ENCODE peak calls at places on chromosomes 2 and 18, in eight cellular contexts. S is HAP-1, T is spleen, Q is lower lobe of right lung, V is prostate gland, F is left ventricle myocardium inferior, L is neural progenitor cell, P is mucosa of descending colon. U is an unnamed sample.

GRCh38 chr18:67133669-67134068 is 382.9 kb downstream of the DSEL start:
- DNase-seq in S (no peak), L (no peak), F (no peak), Q (no peak), V (no peak), T (no peak), P (no peak), U (no peak)

GRCh38 chr2:238939074-238939473 is 91.2 kb downstream of the TWIST2 start:
- DNase-seq in P (no peak), F (peak; percentile 36), V (no peak), S (no peak), Q (no peak), T (peak; percentile 45), L (no peak), U (no peak)

GRCh38 chr2:27776696-27777095 is 5.2 kb downstream of the MRPL33 start:
- DNase-seq in T (no peak), Q (no peak), S (no peak), P (no peak), V (no peak), F (no peak), L (no peak), U (no peak)

GRCh38 chr2:228613133-228613532 is 431.6 kb upstream of the SPHKAP start:
- DNase-seq in P (no peak), Q (no peak), L (no peak), F (no peak), S (no peak), T (no peak), V (no peak), U (no peak)

GRCh38 chr2:127160676-127161075 is 53.7 kb upstream of the BIN1 start:
- DNase-seq in F (no peak), S (no peak), P (no peak), Q (no peak), T (no peak), V (no peak), L (no peak), U (no peak)

GRCh38 chr2:18626958-18627650 is 37.7 kb upstream of the NT5C1B start:
- DNase-seq in Q (no peak), T (no peak), P (no peak), S (no peak), L (no peak), V (no peak), F (no peak), U (no peak)

GRCh38 chr18:42281851-42282250 is 326.8 kb downstream of the PIK3C3 start:
- DNase-seq in P (no peak), Q (no peak), V (no peak), L (no peak), F (no peak), T (no peak), S (no peak), U (no peak)

GRCh38 chr18:75269140-75269676 is 58.6 kb downstream of the TSHZ1 start:
- DNase-seq in P (no peak), V (no peak), S (no peak), Q (no peak), F (no peak), T (no peak), L (no peak), U (no peak)

GRCh38 chr18:53795061-53795460 is 429.4 kb downstream of the MBD2 start:
- DNase-seq in Q (no peak), P (no peak), T (no peak), V (no peak), F (no peak), L (no peak), S (no peak), U (no peak)

GRCh38 chr2:30514134-30514860 is 67.3 kb downstream of the LCLAT1 start:
- DNase-seq in Q (no peak), T (no peak), L (no peak), V (no peak), P (no peak), S (peak; percentile 27), F (peak; percentile 38), U (no peak)

GRCh38 chr2:222656544-222657446 is 903 bp upstream of the FARSB start:
- DNase-seq in S (peak; percentile 11), F (no peak), T (no peak), P (no peak), L (peak; percentile 18), Q (no peak), V (no peak), U (no peak)

GRCh38 chr2:187169864-187170263 is 278.2 kb downstream of the CALCRL start:
- DNase-seq in V (no peak), F (no peak), P (no peak), T (no peak), L (no peak), Q (no peak), S (no peak), U (no peak)

GRCh38 chr2:85437488-85438290 is 19.2 kb downstream of the SH2D6 start:
- DNase-seq in L (peak; percentile 70), V (peak; percentile 78), S (peak; percentile 86), Q (peak; percentile 92), T (peak; percentile 97), F (peak; percentile 93), P (peak; percentile 81), U (no peak)

GRCh38 chr18:24231773-24232735 is 93.2 kb downstream of the CABYR start:
- DNase-seq in F (no peak), V (peak; percentile 37), Q (no peak), P (no peak), L (no peak), S (no peak), T (no peak), U (no peak)

GRCh38 chr2:74045454-74045853 is 60.7 kb downstream of the TET3 start:
- DNase-seq in F (no peak), P (no peak), T (no peak), Q (no peak), V (no peak), L (no peak), S (no peak), U (no peak)

DNA sequence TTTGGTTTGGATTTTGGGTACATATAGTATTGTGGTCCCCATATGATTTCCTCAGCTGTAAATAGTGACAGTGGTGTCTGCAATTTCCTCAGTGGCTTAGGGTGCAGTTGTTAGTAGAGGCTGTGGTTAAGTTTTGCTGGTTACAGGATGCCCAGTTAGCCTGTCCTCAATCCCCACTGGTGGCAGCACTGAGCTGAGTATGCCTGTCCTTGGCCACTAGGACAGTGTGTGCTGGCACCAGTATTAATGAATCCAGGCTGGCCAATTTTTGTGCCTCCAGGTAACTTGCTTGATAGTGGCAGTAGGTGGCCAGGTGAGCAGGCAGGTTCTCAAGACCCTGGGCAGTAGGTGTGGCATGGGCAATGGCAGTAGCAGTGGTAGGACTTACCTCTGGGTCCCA is 973.1 kb downstream of the TMEM182 start:
- DNase-seq in V (no peak), L (no peak), P (no peak), S (no peak), T (no peak), Q (no peak), F (no peak), U (no peak)
- H3K9me3 ChIP-seq in V (no peaks in the 10 kb centered on the region), L (no peaks in the 10 kb centered on the region), P (peaks cover 13% of the 10 kb centered on the region), S (no peaks in the 10 kb centered on the region), T (peaks cover 58% of the 10 kb centered on the region), Q (peaks cover 10% of the 10 kb centered on the region), F (peaks cover 64% of the 10 kb centered on the region), U (no peaks in the 10 kb centered on the region)

GRCh38 chr2:190136259-190136658 is 73.7 kb upstream of the MSTN start:
- DNase-seq in P (peak; percentile 46), V (no peak), Q (no peak), S (no peak), L (no peak), F (no peak), T (no peak), U (no peak)

GRCh38 chr2:190139371-190139770 is 76.8 kb upstream of the MSTN start:
- DNase-seq in P (no peak), F (no peak), Q (no peak), S (no peak), V (no peak), L (no peak), T (no peak), U (no peak)

GRCh38 chr2:190138032-190138431 is 75.5 kb upstream of the MSTN start:
- DNase-seq in Q (no peak), P (no peak), F (no peak), V (no peak), T (no peak), S (no peak), L (no peak), U (no peak)

GRCh38 chr2:190136825-190137224 is 74.3 kb upstream of the MSTN start:
- DNase-seq in V (no peak), T (no peak), S (no peak), Q (no peak), L (no peak), P (no peak), F (no peak), U (no peak)

DNA sequence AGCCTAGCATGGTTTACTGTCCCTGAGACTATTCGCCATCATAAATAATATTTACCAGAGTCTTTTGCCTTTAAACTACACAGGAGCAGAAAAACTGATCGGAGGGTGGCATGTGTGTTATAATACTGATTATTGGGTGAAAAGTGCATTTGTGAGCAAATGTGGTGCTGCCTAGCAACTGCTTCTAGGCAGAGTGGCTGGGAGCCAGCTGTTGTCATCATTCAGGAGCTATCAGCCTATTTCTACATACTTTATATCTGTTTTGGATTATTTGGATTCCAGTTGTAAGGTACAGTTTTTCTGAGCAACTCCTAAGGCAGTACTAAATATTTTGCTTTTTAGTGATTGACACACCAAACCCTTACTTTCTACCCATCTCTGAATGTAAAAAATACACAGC is 75.0 kb upstream of the MSTN start:
- DNase-seq in L (no peak), V (no peak), P (no peak), T (no peak), S (no peak), Q (no peak), F (no peak), U (no peak)
- H3K9me3 ChIP-seq in L (no peaks in the 10 kb centered on the region), V (no peaks in the 10 kb centered on the region), P (peaks cover 20% of the 10 kb centered on the region), T (peaks cover 27% of the 10 kb centered on the region), S (peaks cover 9% of the 10 kb centered on the region), Q (no peaks in the 10 kb centered on the region), F (peaks cover 15% of the 10 kb centered on the region), U (no peaks in the 10 kb centered on the region)

GRCh38 chr18:26993568-26993967 is 128.1 kb upstream of the AQP4 start:
- DNase-seq in L (no peak), S (no peak), T (no peak), Q (no peak), V (no peak), P (no peak), F (no peak), U (no peak)

GRCh38 chr18:26989842-26990241 is 124.3 kb upstream of the AQP4 start:
- DNase-seq in V (no peak), L (no peak), T (no peak), P (no peak), Q (no peak), S (no peak), F (no peak), U (no peak)

DNA sequence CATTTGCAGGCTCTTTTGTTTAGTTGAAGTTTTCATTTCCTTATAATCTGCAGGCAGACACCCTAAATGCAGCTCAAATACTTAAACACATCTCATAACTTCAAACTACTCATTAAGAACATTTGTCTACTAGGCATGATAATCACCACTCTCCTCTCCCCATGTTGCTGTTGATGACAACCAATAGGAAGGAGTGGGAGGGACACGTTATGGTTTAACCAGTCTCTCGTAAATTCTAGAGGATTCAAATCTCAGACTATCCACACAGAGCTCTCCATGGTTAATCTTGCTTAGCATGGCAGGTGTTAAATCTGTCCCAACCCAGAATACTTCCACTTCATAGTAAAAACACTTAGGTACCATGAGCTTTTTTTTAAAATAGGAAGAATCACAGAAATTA is 127.4 kb upstream of the AQP4 start:
- DNase-seq in T (no peak), V (no peak), Q (no peak), S (no peak), F (no peak), P (no peak), L (no peak), U (no peak)
- H3K9me3 ChIP-seq in T (peaks cover 10% of the 10 kb centered on the region), V (no peaks in the 10 kb centered on the region), Q (no peaks in the 10 kb centered on the region), S (no peaks in the 10 kb centered on the region), F (peaks cover 6% of the 10 kb centered on the region), P (no peaks in the 10 kb centered on the region), L (no peaks in the 10 kb centered on the region), U (no peaks in the 10 kb centered on the region)

GRCh38 chr18:70870292-70870691 is 581.4 kb downstream of the SOCS6 start:
- DNase-seq in T (no peak), Q (no peak), L (no peak), F (no peak), P (no peak), V (no peak), S (no peak), U (no peak)
- H3K9me3 ChIP-seq in T (peaks cover 20% of the 10 kb centered on the region), Q (no peaks in the 10 kb centered on the region), L (no peaks in the 10 kb centered on the region), F (peaks cover 24% of the 10 kb centered on the region), P (no peaks in the 10 kb centered on the region), V (no peaks in the 10 kb centered on the region), S (no peaks in the 10 kb centered on the region), U (no peaks in the 10 kb centered on the region)